ENCODE peak calls at places on chromosomes 12 and 14, in ten cellular contexts. One of them, this sample, is unnamed.

GRCh38 chr12:130075497-130076076 is 86.7 kb upstream of the FZD10 start:
- DNase-seq in uterus: no peak
- DNase-seq in MM.1S: no peak
- DNase-seq in GM13976: no peak
- DNase-seq in astrocyte of the spinal cord: no peak
- DNase-seq in AG04449: no peak
- DNase-seq in Calu3: no peak
- DNase-seq in esophagus squamous epithelium: no peak
- DNase-seq in HepG2: no peak
- DNase-seq in right lobe of liver: no peak
- DNase-seq in this sample: no peak

GRCh38 chr12:8014836-8015235 is 17.7 kb upstream of the FOXJ2 start:
- DNase-seq in astrocyte of the spinal cord: no peak
- DNase-seq in esophagus squamous epithelium: no peak
- DNase-seq in HepG2: no peak
- DNase-seq in GM13976: no peak
- DNase-seq in AG04449: no peak
- DNase-seq in Calu3: no peak
- DNase-seq in uterus: no peak
- DNase-seq in MM.1S: no peak
- DNase-seq in right lobe of liver: no peak
- DNase-seq in this sample: no peak

GRCh38 chr12:117699575-117699974 is 269.2 kb downstream of the KSR2 start:
- DNase-seq in AG04449: no peak
- DNase-seq in HepG2: no peak
- DNase-seq in esophagus squamous epithelium: no peak
- DNase-seq in Calu3: no peak
- DNase-seq in right lobe of liver: no peak
- DNase-seq in astrocyte of the spinal cord: no peak
- DNase-seq in MM.1S: no peak
- DNase-seq in GM13976: no peak
- DNase-seq in uterus: no peak
- DNase-seq in this sample: no peak

GRCh38 chr12:114696443-114697245 is 12.7 kb upstream of the TBX3 start:
- DNase-seq in AG04449: no peak
- DNase-seq in right lobe of liver: no peak
- DNase-seq in GM13976: no peak
- DNase-seq in astrocyte of the spinal cord: no peak
- DNase-seq in HepG2: no peak
- DNase-seq in uterus: no peak
- DNase-seq in MM.1S: no peak
- DNase-seq in esophagus squamous epithelium: no peak
- DNase-seq in Calu3: no peak
- DNase-seq in this sample: no peak

GRCh38 chr12:52096332-52097044 is 17.0 kb downstream of the SMIM41 start:
- DNase-seq in MM.1S: no peak
- DNase-seq in uterus: no peak
- DNase-seq in AG04449: no peak
- DNase-seq in Calu3: no peak
- DNase-seq in GM13976: no peak
- DNase-seq in astrocyte of the spinal cord: no peak
- DNase-seq in esophagus squamous epithelium: no peak
- DNase-seq in right lobe of liver: no peak
- DNase-seq in HepG2: no peak
- DNase-seq in this sample: no peak

GRCh38 chr14:51285102-51285501 is 45.1 kb downstream of the TMX1 start:
- DNase-seq in HepG2: no peak
- DNase-seq in Calu3: no peak
- DNase-seq in right lobe of liver: no peak
- DNase-seq in GM13976: no peak
- DNase-seq in uterus: no peak
- DNase-seq in astrocyte of the spinal cord: no peak
- DNase-seq in MM.1S: no peak
- DNase-seq in AG04449: no peak
- DNase-seq in esophagus squamous epithelium: no peak
- DNase-seq in this sample: no peak

GRCh38 chr12:39620664-39621658 is 1.4 kb upstream of the ABCD2 start:
- DNase-seq in AG04449: no peak
- DNase-seq in esophagus squamous epithelium: no peak
- DNase-seq in GM13976: peak
- DNase-seq in MM.1S: peak
- DNase-seq in uterus: no peak
- DNase-seq in HepG2: no peak
- DNase-seq in astrocyte of the spinal cord: peak
- DNase-seq in right lobe of liver: no peak
- DNase-seq in Calu3: no peak
- DNase-seq in this sample: no peak

GRCh38 chr12:5523396-5524115 is 91.6 kb downstream of the NTF3 start:
- DNase-seq in GM13976: no peak
- DNase-seq in astrocyte of the spinal cord: no peak
- DNase-seq in AG04449: no peak
- DNase-seq in HepG2: no peak
- DNase-seq in esophagus squamous epithelium: no peak
- DNase-seq in right lobe of liver: no peak
- DNase-seq in Calu3: no peak
- DNase-seq in uterus: no peak
- DNase-seq in MM.1S: no peak
- DNase-seq in this sample: no peak

GRCh38 chr12:123267335-123267920 is 4.2 kb downstream of the CDK2AP1 start:
- DNase-seq in right lobe of liver: no peak
- DNase-seq in GM13976: no peak
- DNase-seq in uterus: no peak
- DNase-seq in MM.1S: no peak
- DNase-seq in HepG2: no peak
- DNase-seq in Calu3: no peak
- DNase-seq in esophagus squamous epithelium: no peak
- DNase-seq in AG04449: no peak
- DNase-seq in astrocyte of the spinal cord: no peak
- DNase-seq in this sample: no peak

GRCh38 chr12:58750484-58750883 is 169.8 kb downstream of the LRIG3 start:
- DNase-seq in AG04449: peak
- DNase-seq in astrocyte of the spinal cord: peak
- DNase-seq in right lobe of liver: no peak
- DNase-seq in esophagus squamous epithelium: no peak
- DNase-seq in MM.1S: no peak
- DNase-seq in Calu3: no peak
- DNase-seq in GM13976: no peak
- DNase-seq in uterus: no peak
- DNase-seq in HepG2: no peak
- DNase-seq in this sample: no peak

GRCh38 chr12:116318738-116319050 is 41.2 kb upstream of the MED13L start:
- DNase-seq in AG04449: no peak
- DNase-seq in uterus: peak
- DNase-seq in HepG2: no peak
- DNase-seq in esophagus squamous epithelium: no peak
- DNase-seq in astrocyte of the spinal cord: peak
- DNase-seq in Calu3: no peak
- DNase-seq in right lobe of liver: no peak
- DNase-seq in MM.1S: no peak
- DNase-seq in GM13976: no peak
- DNase-seq in this sample: no peak

GRCh38 chr12:131933387-131933786 is 4.3 kb downstream of the PUS1 start:
- DNase-seq in AG04449: no peak
- DNase-seq in right lobe of liver: no peak
- DNase-seq in astrocyte of the spinal cord: no peak
- DNase-seq in GM13976: no peak
- DNase-seq in esophagus squamous epithelium: no peak
- DNase-seq in uterus: no peak
- DNase-seq in HepG2: no peak
- DNase-seq in Calu3: no peak
- DNase-seq in MM.1S: no peak
- DNase-seq in this sample: no peak

GRCh38 chr12:47110011-47110541 is 30.3 kb upstream of the AMIGO2 start:
- DNase-seq in right lobe of liver: no peak
- DNase-seq in uterus: no peak
- DNase-seq in astrocyte of the spinal cord: no peak
- DNase-seq in AG04449: no peak
- DNase-seq in HepG2: no peak
- DNase-seq in MM.1S: no peak
- DNase-seq in GM13976: no peak
- DNase-seq in esophagus squamous epithelium: no peak
- DNase-seq in Calu3: no peak
- DNase-seq in this sample: no peak

GRCh38 chr14:32683679-32684078 is 255.0 kb upstream of the NPAS3 start:
- DNase-seq in uterus: no peak
- DNase-seq in AG04449: no peak
- DNase-seq in astrocyte of the spinal cord: no peak
- DNase-seq in esophagus squamous epithelium: no peak
- DNase-seq in Calu3: no peak
- DNase-seq in HepG2: no peak
- DNase-seq in right lobe of liver: no peak
- DNase-seq in MM.1S: peak
- DNase-seq in GM13976: peak
- DNase-seq in this sample: no peak

GRCh38 chr12:109946505-109946904 is 46.4 kb downstream of the TCHP start:
- DNase-seq in right lobe of liver: no peak
- DNase-seq in MM.1S: no peak
- DNase-seq in uterus: no peak
- DNase-seq in HepG2: no peak
- DNase-seq in GM13976: no peak
- DNase-seq in AG04449: no peak
- DNase-seq in Calu3: no peak
- DNase-seq in astrocyte of the spinal cord: peak
- DNase-seq in esophagus squamous epithelium: no peak
- DNase-seq in this sample: no peak

GRCh38 chr14:25048170-25049126 is 1.5 kb downstream of the STXBP6 start:
- DNase-seq in GM13976: no peak
- DNase-seq in MM.1S: no peak
- DNase-seq in Calu3: no peak
- DNase-seq in right lobe of liver: no peak
- DNase-seq in uterus: peak
- DNase-seq in esophagus squamous epithelium: no peak
- DNase-seq in AG04449: no peak
- DNase-seq in HepG2: no peak
- DNase-seq in astrocyte of the spinal cord: peak
- DNase-seq in this sample: no peak

GRCh38 chr12:57049047-57049446 is 882 bp downstream of the MYO1A start:
- DNase-seq in MM.1S: no peak
- DNase-seq in Calu3: no peak
- DNase-seq in esophagus squamous epithelium: no peak
- DNase-seq in astrocyte of the spinal cord: no peak
- DNase-seq in AG04449: no peak
- DNase-seq in HepG2: peak
- DNase-seq in GM13976: no peak
- DNase-seq in right lobe of liver: no peak
- DNase-seq in uterus: no peak
- DNase-seq in this sample: no peak

GRCh38 chr14:88005978-88006851 is 1.3 kb downstream of the GPR65 start:
- DNase-seq in astrocyte of the spinal cord: no peak
- DNase-seq in AG04449: no peak
- DNase-seq in MM.1S: no peak
- DNase-seq in GM13976: peak
- DNase-seq in right lobe of liver: no peak
- DNase-seq in HepG2: no peak
- DNase-seq in Calu3: no peak
- DNase-seq in esophagus squamous epithelium: no peak
- DNase-seq in uterus: no peak
- DNase-seq in this sample: no peak

DNA sequence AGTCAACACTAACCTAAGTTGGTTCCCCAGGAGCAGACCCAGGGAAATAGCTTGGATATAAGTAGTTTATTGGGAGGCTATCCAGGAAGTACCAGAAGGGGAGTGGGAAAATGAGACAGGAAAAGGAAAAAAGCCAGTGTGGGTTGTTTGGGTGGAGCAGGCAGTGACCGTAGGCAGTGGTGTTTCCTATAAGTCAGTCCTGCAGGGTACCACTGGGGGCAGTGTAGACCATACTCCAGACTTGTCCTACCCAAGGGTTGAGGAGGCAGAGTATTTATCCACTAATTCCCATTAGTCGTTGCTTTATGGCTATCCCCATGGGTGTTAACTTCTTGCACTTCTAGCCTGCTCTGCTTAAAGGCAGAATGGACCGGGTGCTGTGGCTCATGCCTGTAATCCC is 6.4 kb upstream of the CCDC60 start:
- DNase-seq in esophagus squamous epithelium: no peak
- DNase-seq in astrocyte of the spinal cord: no peak
- DNase-seq in Calu3: peak
- DNase-seq in uterus: no peak
- DNase-seq in right lobe of liver: no peak
- DNase-seq in MM.1S: no peak
- DNase-seq in AG04449: no peak
- DNase-seq in HepG2: peak
- DNase-seq in GM13976: no peak
- DNase-seq in this sample: no peak
- TF ChIP-seq CTCF in esophagus squamous epithelium: no peak
- TF ChIP-seq CTCF in astrocyte of the spinal cord: no peak
- TF ChIP-seq CTCF in Calu3: no peak
- TF ChIP-seq CTCF in uterus: peak
- TF ChIP-seq CTCF in right lobe of liver: peak
- TF ChIP-seq CTCF in MM.1S: no peak
- TF ChIP-seq CTCF in AG04449: no peak
- TF ChIP-seq CTCF in HepG2: peak
- TF ChIP-seq CTCF in GM13976: peak
- TF ChIP-seq CTCF in this sample: no peak

GRCh38 chr14:100653409-100653808 is 66.2 kb upstream of the BEGAIN start:
- DNase-seq in astrocyte of the spinal cord: no peak
- DNase-seq in AG04449: no peak
- DNase-seq in uterus: no peak
- DNase-seq in GM13976: no peak
- DNase-seq in right lobe of liver: no peak
- DNase-seq in HepG2: no peak
- DNase-seq in MM.1S: no peak
- DNase-seq in esophagus squamous epithelium: no peak
- DNase-seq in Calu3: no peak
- DNase-seq in this sample: no peak
- TF ChIP-seq CTCF in astrocyte of the spinal cord: peak
- TF ChIP-seq CTCF in AG04449: peak
- TF ChIP-seq CTCF in uterus: peak
- TF ChIP-seq CTCF in GM13976: peak
- TF ChIP-seq CTCF in right lobe of liver: peak
- TF ChIP-seq CTCF in HepG2: peak
- TF ChIP-seq CTCF in MM.1S: peak
- TF ChIP-seq CTCF in esophagus squamous epithelium: peak
- TF ChIP-seq CTCF in Calu3: peak
- TF ChIP-seq CTCF in this sample: no peak

GRCh38 chr12:53211476-53212381 is 4.7 kb upstream of the ITGB7 start:
- DNase-seq in right lobe of liver: no peak
- DNase-seq in esophagus squamous epithelium: no peak
- DNase-seq in uterus: no peak
- DNase-seq in astrocyte of the spinal cord: no peak
- DNase-seq in Calu3: no peak
- DNase-seq in MM.1S: no peak
- DNase-seq in HepG2: no peak
- DNase-seq in AG04449: no peak
- DNase-seq in GM13976: no peak
- DNase-seq in this sample: no peak
- TF ChIP-seq CTCF in right lobe of liver: no peak
- TF ChIP-seq CTCF in esophagus squamous epithelium: no peak
- TF ChIP-seq CTCF in uterus: no peak
- TF ChIP-seq CTCF in astrocyte of the spinal cord: peak
- TF ChIP-seq CTCF in Calu3: peak
- TF ChIP-seq CTCF in MM.1S: peak
- TF ChIP-seq CTCF in HepG2: peak
- TF ChIP-seq CTCF in AG04449: peak
- TF ChIP-seq CTCF in GM13976: peak
- TF ChIP-seq CTCF in this sample: no peak

DNA sequence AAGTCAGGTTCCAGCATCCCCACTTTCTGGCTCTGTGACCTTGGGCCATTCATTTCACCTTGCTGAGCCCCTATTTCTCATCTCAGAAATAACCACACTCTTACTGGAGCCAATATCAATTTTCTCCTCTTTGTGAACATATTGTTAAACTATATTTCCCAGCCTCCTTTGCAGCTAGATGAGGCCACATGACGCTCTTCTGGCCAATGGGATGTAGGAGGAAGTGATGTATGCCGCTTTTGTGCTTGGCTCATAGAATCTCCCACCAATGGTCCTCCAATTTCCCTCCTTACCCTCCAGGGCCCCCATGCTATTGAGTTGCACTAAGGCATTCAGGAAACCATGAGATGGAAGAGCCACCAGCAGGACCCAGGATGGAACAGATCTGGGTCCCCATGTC is 24.6 kb upstream of the BDKRB2 start:
- DNase-seq in HepG2: no peak
- DNase-seq in GM13976: no peak
- DNase-seq in right lobe of liver: no peak
- DNase-seq in uterus: no peak
- DNase-seq in MM.1S: no peak
- DNase-seq in Calu3: no peak
- DNase-seq in esophagus squamous epithelium: no peak
- DNase-seq in astrocyte of the spinal cord: no peak
- DNase-seq in AG04449: no peak
- DNase-seq in this sample: no peak
- TF ChIP-seq CTCF in HepG2: no peak
- TF ChIP-seq CTCF in GM13976: no peak
- TF ChIP-seq CTCF in right lobe of liver: no peak
- TF ChIP-seq CTCF in uterus: no peak
- TF ChIP-seq CTCF in MM.1S: no peak
- TF ChIP-seq CTCF in Calu3: no peak
- TF ChIP-seq CTCF in esophagus squamous epithelium: no peak
- TF ChIP-seq CTCF in astrocyte of the spinal cord: no peak
- TF ChIP-seq CTCF in AG04449: no peak
- TF ChIP-seq CTCF in this sample: no peak

This sample was measured in lung.